ENCODE peak calls at places on chromosomes 11 and 22, in ten cellular contexts. T is aorta; B is adrenal gland; G is CD8-positive, alpha-beta memory T cell; I is left ventricle myocardium inferior; L is lower lobe of right lung; D is hepatocyte; V is heart left ventricle; O is bronchial epithelial cell; R is endodermal cell. F is an unnamed sample.

GRCh38 chr11:118448294-118448693 is 12.0 kb downstream of the KMT2A start:
- DNase-seq in T (no peak), B (no peak), G (no peak), I (no peak), L (no peak), D (no peak), V (no peak), O (peak; percentile 58), R (no peak), F (no peak)

GRCh38 chr11:3614742-3615171 is 27.0 kb downstream of the ART5 start:
- DNase-seq in T (peak; percentile 56), B (no peak), G (no peak), I (no peak), L (peak; percentile 72), D (no peak), V (no peak), O (peak; percentile 47), R (no peak), F (no peak)

GRCh38 chr22:25700996-25701815 is 40.8 kb upstream of the MYO18B start:
- DNase-seq in T (no peak), B (no peak), G (no peak), I (peak; percentile 39), L (no peak), D (peak; percentile 34), V (no peak), O (no peak), R (no peak), F (no peak)

GRCh38 chr11:108561535-108561991 is 32.0 kb downstream of the EXPH5 start:
- DNase-seq in T (no peak), B (no peak), G (no peak), I (no peak), L (no peak), D (no peak), V (no peak), O (no peak), R (no peak), F (no peak)

GRCh38 chr22:44366372-44367310 is 53.9 kb upstream of the SHISAL1 start:
- DNase-seq in T (peak; percentile 23), B (no peak), G (no peak), I (no peak), L (peak; percentile 19), D (no peak), V (peak; percentile 43), O (no peak), R (peak; percentile 28), F (no peak)

GRCh38 chr11:86016451-86016850 is 52.4 kb downstream of the PICALM start:
- DNase-seq in T (no peak), B (no peak), G (no peak), I (no peak), L (no peak), D (no peak), V (no peak), O (no peak), R (no peak), F (no peak)

GRCh38 chr11:65575568-65576231 is at the start of gene EHBP1L1:
- DNase-seq in T (peak; percentile 86), B (peak; percentile 76), G (peak; percentile 78), I (peak; percentile 81), L (peak; percentile 86), D (peak; percentile 85), V (peak; percentile 92), O (peak; percentile 61), R (peak; percentile 73), F (no peak)

GRCh38 chr11:134277176-134278001 is 1.2 kb downstream of the GLB1L3 start:
- DNase-seq in T (no peak), B (peak; percentile 43), G (no peak), I (no peak), L (no peak), D (no peak), V (no peak), O (no peak), R (peak; percentile 78), F (no peak)

GRCh38 chr22:30968924-30969531 is at the start of gene TUG1:
- DNase-seq in T (peak; percentile 99), B (peak; percentile 100), G (peak; percentile 97), I (peak; percentile 99), L (peak; percentile 99), D (peak; percentile 99), V (peak; percentile 99), O (peak; percentile 90), R (peak; percentile 99), F (peak; percentile 99)

GRCh38 chr22:30964858-30965257 is 3.7 kb downstream of the MORC2 start:
- DNase-seq in T (no peak), B (no peak), G (no peak), I (no peak), L (no peak), D (no peak), V (no peak), O (no peak), R (no peak), F (no peak)

GRCh38 chr22:30970356-30970746 is 1.3 kb downstream of the TUG1 start:
- DNase-seq in T (no peak), B (no peak), G (no peak), I (no peak), L (no peak), D (no peak), V (no peak), O (no peak), R (no peak), F (no peak)

GRCh38 chr22:30968015-30968923 is at the start of gene MORC2:
- DNase-seq in T (no peak), B (no peak), G (no peak), I (no peak), L (peak; percentile 86), D (peak; percentile 79), V (peak; percentile 78), O (peak; percentile 23), R (peak; percentile 92), F (peak; percentile 66)

DNA sequence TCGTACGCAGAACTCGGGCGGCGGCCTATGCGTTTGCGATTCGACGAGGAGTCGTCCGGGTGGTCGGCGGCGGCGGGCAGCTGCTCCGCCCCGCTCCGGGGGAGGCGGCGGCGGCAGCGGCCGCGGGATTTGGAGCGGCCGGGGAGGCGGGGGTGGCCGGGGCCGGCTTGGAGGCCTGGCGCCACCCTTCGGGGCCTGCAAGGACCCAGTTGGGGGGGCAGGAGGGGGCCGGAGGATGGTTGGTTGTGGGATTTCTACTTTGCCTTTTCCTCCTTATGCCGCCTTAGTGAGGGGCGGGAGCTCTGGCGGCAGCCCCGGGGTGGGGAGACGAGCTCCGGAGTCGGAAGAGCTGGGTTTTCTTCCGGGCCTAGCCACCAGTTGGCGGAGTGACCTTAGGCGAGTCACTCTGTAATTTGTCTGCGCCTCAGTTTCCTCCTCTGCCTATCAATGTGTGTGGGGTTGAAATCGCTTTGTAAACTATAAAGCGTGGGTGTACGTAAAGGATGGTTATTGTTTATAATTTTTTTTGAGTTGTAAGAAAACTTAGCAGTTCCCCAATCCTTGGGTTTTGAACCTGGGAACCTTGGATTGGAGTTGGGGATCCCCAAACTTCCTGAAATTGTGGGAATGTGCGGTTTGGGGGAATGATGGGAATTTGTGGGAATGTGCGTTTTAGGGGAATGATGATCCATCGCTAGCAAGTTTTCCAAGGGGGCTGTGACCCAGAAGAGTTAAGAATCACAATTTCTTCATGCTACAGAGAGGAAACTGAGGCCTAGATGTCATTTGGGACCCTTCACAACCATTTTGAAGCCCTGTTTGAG is 679 bp downstream of the TUG1 start:
- DNase-seq in T (peak; percentile 61), B (peak; percentile 60), G (no peak), I (peak; percentile 38), L (no peak), D (peak; percentile 65), V (no peak), O (peak; percentile 25), R (peak; percentile 74), F (no peak)
- H3K36me3 ChIP-seq in T (peaks cover 16% of the 10 kb centered on the region), B (peaks cover 12% of the 10 kb centered on the region), G (peaks cover 31% of the 10 kb centered on the region), I (peaks cover 42% of the 10 kb centered on the region), L (peaks cover 27% of the 10 kb centered on the region), D (peaks cover 22% of the 10 kb centered on the region), V (peaks cover 24% of the 10 kb centered on the region), O (peaks cover 11% of the 10 kb centered on the region), R (peaks cover 64% of the 10 kb centered on the region), F (peaks cover 18% of the 10 kb centered on the region)

DNA sequence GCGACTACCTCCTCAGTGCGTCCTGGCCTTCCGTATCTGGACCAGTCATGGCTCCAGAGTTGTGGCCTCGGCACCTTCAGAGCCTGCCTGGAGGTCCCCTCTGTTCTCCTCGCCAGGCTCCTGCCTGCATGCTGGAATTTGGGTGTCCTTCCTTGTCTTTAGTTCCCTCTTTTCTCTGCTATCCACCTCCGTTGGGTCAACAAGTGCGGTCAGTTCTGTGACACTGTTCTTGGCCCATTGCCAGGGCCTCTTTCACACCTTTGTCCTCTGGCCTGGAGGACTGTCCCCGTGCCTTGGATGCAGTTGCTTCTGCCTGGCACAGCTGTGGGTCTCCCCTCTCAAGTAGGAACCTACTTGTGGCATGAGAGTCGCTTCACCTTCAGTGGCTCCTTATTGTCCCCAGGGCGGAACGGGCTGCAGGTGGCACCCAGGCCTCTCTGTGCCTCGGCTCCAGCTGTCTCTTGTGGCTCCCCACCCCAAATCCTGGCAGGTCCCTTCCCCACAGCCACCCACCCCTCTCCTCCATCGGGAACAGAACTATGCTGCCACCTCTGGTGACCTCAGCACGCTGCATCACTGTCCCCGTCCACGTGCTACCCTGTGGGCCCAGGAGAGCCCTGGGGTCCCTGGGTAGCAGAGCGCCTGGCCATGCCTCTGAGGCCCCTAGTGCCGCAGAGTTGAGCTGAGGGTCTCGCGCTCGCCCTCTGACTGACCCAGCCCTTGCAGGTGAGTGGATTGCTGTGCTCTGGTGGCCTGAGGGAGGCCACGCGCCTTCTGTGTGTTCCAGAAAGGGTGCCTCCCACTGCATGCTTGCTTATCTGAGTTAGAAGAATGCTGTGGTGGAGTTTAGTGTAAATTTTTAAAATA is 4.7 kb downstream of the DGCR8 start:
- DNase-seq in T (peak; percentile 43), B (no peak), G (no peak), I (no peak), L (peak; percentile 45), D (peak; percentile 47), V (no peak), O (peak; percentile 8), R (peak; percentile 92), F (no peak)
- H3K36me3 ChIP-seq in T (peaks cover 2% of the 10 kb centered on the region), B (peaks cover 42% of the 10 kb centered on the region), G (peaks cover 44% of the 10 kb centered on the region), I (peaks cover 43% of the 10 kb centered on the region), L (peaks cover 42% of the 10 kb centered on the region), D (no peaks in the 10 kb centered on the region), V (peaks cover 20% of the 10 kb centered on the region), O (peaks cover 33% of the 10 kb centered on the region), R (peaks cover 48% of the 10 kb centered on the region), F (peaks cover 17% of the 10 kb centered on the region)

GRCh38 chr11:121539000-121539399 is 86.2 kb upstream of the SORL1-AS1 start:
- DNase-seq in T (no peak), B (no peak), G (no peak), I (no peak), L (no peak), D (no peak), V (no peak), O (no peak), R (no peak), F (no peak)

GRCh38 chr11:121544956-121545355 is 92.2 kb upstream of the SORL1-AS1 start:
- DNase-seq in T (no peak), B (no peak), G (peak; percentile 6), I (no peak), L (no peak), D (no peak), V (no peak), O (no peak), R (no peak), F (no peak)

GRCh38 chr11:121540627-121541026 is 87.9 kb upstream of the SORL1-AS1 start:
- DNase-seq in T (no peak), B (no peak), G (no peak), I (no peak), L (no peak), D (no peak), V (no peak), O (peak; percentile 96), R (no peak), F (no peak)

GRCh38 chr11:121547574-121547973 is 94.8 kb upstream of the SORL1-AS1 start:
- DNase-seq in T (no peak), B (no peak), G (no peak), I (no peak), L (no peak), D (no peak), V (no peak), O (no peak), R (no peak), F (no peak)

GRCh38 chr11:121543981-121544380 is 91.2 kb upstream of the SORL1-AS1 start:
- DNase-seq in T (no peak), B (no peak), G (no peak), I (no peak), L (no peak), D (no peak), V (no peak), O (no peak), R (no peak), F (no peak)
- H3K36me3 ChIP-seq in T (peaks cover 4% of the 10 kb centered on the region), B (no peaks in the 10 kb centered on the region), G (peaks cover 44% of the 10 kb centered on the region), I (no peaks in the 10 kb centered on the region), L (peaks cover 22% of the 10 kb centered on the region), D (no peaks in the 10 kb centered on the region), V (no peaks in the 10 kb centered on the region), O (no peaks in the 10 kb centered on the region), R (peaks cover 18% of the 10 kb centered on the region), F (no peaks in the 10 kb centered on the region)

GRCh38 chr11:46681814-46682213 is 18.6 kb downstream of the ARHGAP1 start:
- DNase-seq in T (peak; percentile 37), B (no peak), G (no peak), I (no peak), L (no peak), D (no peak), V (no peak), O (no peak), R (no peak), F (no peak)

GRCh38 chr11:46678741-46679130 is 21.7 kb downstream of the ARHGAP1 start:
- DNase-seq in T (peak; percentile 29), B (no peak), G (no peak), I (no peak), L (no peak), D (no peak), V (no peak), O (no peak), R (no peak), F (no peak)

GRCh38 chr11:46680164-46680760 is 20.2 kb downstream of the ARHGAP1 start:
- DNase-seq in T (no peak), B (no peak), G (no peak), I (peak; percentile 7), L (no peak), D (no peak), V (no peak), O (no peak), R (no peak), F (no peak)

GRCh38 chr11:46679252-46680163 is 20.9 kb downstream of the ARHGAP1 start:
- DNase-seq in T (peak; percentile 39), B (no peak), G (no peak), I (peak; percentile 13), L (no peak), D (no peak), V (no peak), O (no peak), R (no peak), F (no peak)

GRCh38 chr11:46680815-46681214 is 19.6 kb downstream of the ARHGAP1 start:
- DNase-seq in T (peak; percentile 34), B (no peak), G (no peak), I (no peak), L (no peak), D (no peak), V (no peak), O (no peak), R (no peak), F (no peak)
- H3K36me3 ChIP-seq in T (peaks cover 6% of the 10 kb centered on the region), B (peaks cover 63% of the 10 kb centered on the region), G (peaks cover 29% of the 10 kb centered on the region), I (peaks cover 84% of the 10 kb centered on the region), L (peaks cover 87% of the 10 kb centered on the region), D (no peaks in the 10 kb centered on the region), V (peaks cover 24% of the 10 kb centered on the region), O (peaks cover 38% of the 10 kb centered on the region), R (peaks cover 25% of the 10 kb centered on the region), F (peaks cover 10% of the 10 kb centered on the region)

F was measured in breast epithelium.